ENCODE peak calls at places on chromosome 5, in four cellular contexts. I is GM10248; Z is non-pigmented ciliary epithelial cell; V is CD8-positive, alpha-beta memory T cell. C is an unnamed sample.
A peak's percentile ranks its signal among the peaks of the same experiment; 100 is the strongest.

GRCh38 chr5:89728750-89729149 is 680.8 kb downstream of the CETN3 start:
- DNase-seq in I (no peak), Z (no peak), V (no peak), C (no peak)

GRCh38 chr5:94613583-94613982 is 4.8 kb downstream of the KIAA0825 start:
- DNase-seq in I (peak; percentile 14), Z (no peak), V (no peak), C (no peak)

GRCh38 chr5:75156585-75156984 is 80.1 kb downstream of the ANKRD31 start:
- DNase-seq in I (no peak), Z (no peak), V (no peak), C (no peak)

GRCh38 chr5:86968311-86968753 is 299.4 kb upstream of the RASA1 start:
- DNase-seq in I (no peak), Z (peak; percentile 17), V (no peak), C (no peak)

GRCh38 chr5:1901081-1901480 is 18.4 kb upstream of the IRX4 start:
- DNase-seq in I (no peak), Z (no peak), V (no peak), C (no peak)

GRCh38 chr5:28703651-28704260 is 1665.4 kb upstream of the CDH9 start:
- DNase-seq in I (no peak), Z (peak; percentile 20), V (no peak), C (no peak)

GRCh38 chr5:113722979-113723378 is 209.5 kb downstream of the YTHDC2 start:
- DNase-seq in I (no peak), Z (no peak), V (no peak), C (no peak)

GRCh38 chr5:143716856-143717255 is 95.1 kb upstream of the HMHB1 start:
- DNase-seq in I (no peak), Z (no peak), V (no peak), C (no peak)

GRCh38 chr5:56457887-56458451 is 224.8 kb upstream of the ANKRD55 start:
- DNase-seq in I (no peak), Z (no peak), V (no peak), C (no peak)

GRCh38 chr5:72949481-72949880 is 6.4 kb upstream of the FCHO2 start:
- DNase-seq in I (no peak), Z (no peak), V (no peak), C (no peak)

GRCh38 chr5:74954919-74955318 is 88.7 kb upstream of the FAM169A start:
- DNase-seq in I (no peak), Z (no peak), V (no peak), C (no peak)

GRCh38 chr5:65394078-65394477 is 87.6 kb downstream of the ADAMTS6 start:
- DNase-seq in I (no peak), Z (no peak), V (no peak), C (peak; percentile 85)

GRCh38 chr5:55027589-55027988 is 3.5 kb downstream of the GZMK start:
- DNase-seq in I (no peak), Z (no peak), V (peak; percentile 38), C (no peak)

GRCh38 chr5:141716009-141716408 is 34.0 kb upstream of the ARAP3 start:
- DNase-seq in I (no peak), Z (no peak), V (no peak), C (no peak)

GRCh38 chr5:76960004-76960625 is 7.3 kb downstream of the CRHBP start:
- DNase-seq in I (peak; percentile 41), Z (no peak), V (no peak), C (no peak)

GRCh38 chr5:100577506-100577905 is 42.3 kb downstream of the FAM174A start:
- DNase-seq in I (no peak), Z (no peak), V (no peak), C (no peak)

GRCh38 chr5:65152131-65152530 is 329.6 kb downstream of the ADAMTS6 start:
- DNase-seq in I (no peak), Z (no peak), V (no peak), C (no peak)

GRCh38 chr5:173010021-173010420 is 26.4 kb downstream of the ATP6V0E1 start:
- DNase-seq in I (no peak), Z (no peak), V (no peak), C (peak; percentile 60)

GRCh38 chr5:175236176-175236575 is 207.8 kb downstream of the DRD1 start:
- DNase-seq in I (no peak), Z (no peak), V (no peak), C (no peak)

GRCh38 chr5:146409081-146409671 is 38.0 kb upstream of the TCERG1 start:
- DNase-seq in I (no peak), Z (no peak), V (no peak), C (no peak)

GRCh38 chr5:179890751-179891682 is 16.7 kb downstream of the TBC1D9B start:
- DNase-seq in I (no peak), Z (no peak), V (no peak), C (no peak)

GRCh38 chr5:31270396-31270795 is 76.9 kb downstream of the CDH6 start:
- DNase-seq in I (no peak), Z (no peak), V (no peak), C (no peak)

GRCh38 chr5:50744761-50745160 is 78.3 kb downstream of the PARP8 start:
- DNase-seq in I (peak; percentile 24), Z (peak; percentile 13), V (peak; percentile 17), C (no peak)

GRCh38 chr5:132458651-132459030 is 31.9 kb downstream of the IRF1 start:
- DNase-seq in I (peak; percentile 45), Z (no peak), V (peak; percentile 35), C (no peak)

GRCh38 chr5:57302643-57303042 is 128.8 kb downstream of the GPBP1 start:
- DNase-seq in I (no peak), Z (peak; percentile 46), V (no peak), C (no peak)

GRCh38 chr5:145854651-145855258 is 18.1 kb downstream of the GRXCR2 start:
- DNase-seq in I (no peak), Z (no peak), V (no peak), C (no peak)

GRCh38 chr5:37174928-37175327 is 74.2 kb downstream of the CPLANE1 start:
- DNase-seq in I (no peak), Z (no peak), V (no peak), C (no peak)

GRCh38 chr5:107103522-107103921 is 567.2 kb downstream of the EFNA5 start:
- DNase-seq in I (no peak), Z (no peak), V (no peak), C (no peak)

GRCh38 chr5:33737284-33737683 is 154.5 kb downstream of the ADAMTS12 start:
- DNase-seq in I (no peak), Z (no peak), V (no peak), C (no peak)

GRCh38 chr5:169762338-169763095 is 125.4 kb downstream of the DOCK2 start:
- DNase-seq in I (no peak), Z (no peak), V (no peak), C (no peak)

GRCh38 chr5:1477341-1477740 is 32.1 kb upstream of the SLC6A3 start:
- DNase-seq in I (no peak), Z (no peak), V (no peak), C (no peak)

GRCh38 chr5:72908666-72909065 is 47.2 kb upstream of the FCHO2 start:
- DNase-seq in I (no peak), Z (peak; percentile 13), V (no peak), C (no peak)

GRCh38 chr5:153467546-153467945 is 22.9 kb upstream of the GRIA1 start:
- DNase-seq in I (no peak), Z (no peak), V (no peak), C (no peak)

GRCh38 chr5:25694805-25695204 is 1050.0 kb upstream of the CDH10 start:
- DNase-seq in I (no peak), Z (no peak), V (no peak), C (no peak)

GRCh38 chr5:173472164-173472563 is 143.9 kb upstream of the STC2 start:
- DNase-seq in I (no peak), Z (peak; percentile 93), V (no peak), C (peak; percentile 81)

GRCh38 chr5:7849531-7850240 is 1.2 kb downstream of the CFAP90 start:
- DNase-seq in I (no peak), Z (no peak), V (no peak), C (no peak)

GRCh38 chr5:172772112-172772906 is 1.3 kb upstream of the DUSP1 start:
- DNase-seq in I (peak; percentile 78), Z (peak; percentile 87), V (peak; percentile 94), C (peak; percentile 99)

GRCh38 chr5:60972225-60972624 is 27.2 kb downstream of the NDUFAF2 start:
- DNase-seq in I (no peak), Z (no peak), V (no peak), C (no peak)

GRCh38 chr5:77398896-77399295 is 93.2 kb downstream of the WDR41 start:
- DNase-seq in I (no peak), Z (no peak), V (no peak), C (no peak)